ENCODE peak calls at places on chromosomes 5 and 9, in four cellular contexts. B is foreskin fibroblast, Q is fibroblast of lung, V is mammary epithelial cell. O is an unnamed sample.

GRCh38 chr5:124584991-124585715 is 161.3 kb downstream of the ZNF608 start:
- DNase-seq in B (no peak), Q (no peak), V (peak; percentile 30), O (no peak)

GRCh38 chr5:99815-100214 is 7.8 kb downstream of the PLEKHG4B start:
- DNase-seq in B (no peak), Q (no peak), V (no peak), O (no peak)

GRCh38 chr5:72860499-72860898 is 44.0 kb downstream of the TNPO1 start:
- DNase-seq in B (peak; percentile 59), Q (peak; percentile 82), V (no peak), O (peak; percentile 8)

GRCh38 chr9:126612329-126612812 is 1.4 kb upstream of the LMX1B start:
- DNase-seq in B (no peak), Q (no peak), V (no peak), O (no peak)

GRCh38 chr9:33340186-33340585 is 49.9 kb downstream of the NFX1 start:
- DNase-seq in B (no peak), Q (no peak), V (no peak), O (no peak)

GRCh38 chr9:6564370-6564769 is 81.2 kb downstream of the GLDC start:
- DNase-seq in B (peak; percentile 28), Q (peak; percentile 64), V (no peak), O (no peak)

GRCh38 chr5:158165647-158166046 is 306.7 kb upstream of the CLINT1 start:
- DNase-seq in B (no peak), Q (no peak), V (no peak), O (no peak)

GRCh38 chr9:95316794-95317118 is 753 bp downstream of the FANCC start:
- DNase-seq in B (peak; percentile 70), Q (peak; percentile 72), V (peak; percentile 75), O (no peak)

GRCh38 chr5:141915881-141916336 is 7.8 kb upstream of the DELE1 start:
- DNase-seq in B (no peak), Q (no peak), V (no peak), O (no peak)

GRCh38 chr5:172837640-172838039 is 3.6 kb downstream of the ERGIC1 start:
- DNase-seq in B (no peak), Q (no peak), V (no peak), O (no peak)

GRCh38 chr5:71891856-71892255 is 172.8 kb downstream of the CARTPT start:
- DNase-seq in B (peak; percentile 38), Q (peak; percentile 63), V (peak; percentile 34), O (no peak)

DNA sequence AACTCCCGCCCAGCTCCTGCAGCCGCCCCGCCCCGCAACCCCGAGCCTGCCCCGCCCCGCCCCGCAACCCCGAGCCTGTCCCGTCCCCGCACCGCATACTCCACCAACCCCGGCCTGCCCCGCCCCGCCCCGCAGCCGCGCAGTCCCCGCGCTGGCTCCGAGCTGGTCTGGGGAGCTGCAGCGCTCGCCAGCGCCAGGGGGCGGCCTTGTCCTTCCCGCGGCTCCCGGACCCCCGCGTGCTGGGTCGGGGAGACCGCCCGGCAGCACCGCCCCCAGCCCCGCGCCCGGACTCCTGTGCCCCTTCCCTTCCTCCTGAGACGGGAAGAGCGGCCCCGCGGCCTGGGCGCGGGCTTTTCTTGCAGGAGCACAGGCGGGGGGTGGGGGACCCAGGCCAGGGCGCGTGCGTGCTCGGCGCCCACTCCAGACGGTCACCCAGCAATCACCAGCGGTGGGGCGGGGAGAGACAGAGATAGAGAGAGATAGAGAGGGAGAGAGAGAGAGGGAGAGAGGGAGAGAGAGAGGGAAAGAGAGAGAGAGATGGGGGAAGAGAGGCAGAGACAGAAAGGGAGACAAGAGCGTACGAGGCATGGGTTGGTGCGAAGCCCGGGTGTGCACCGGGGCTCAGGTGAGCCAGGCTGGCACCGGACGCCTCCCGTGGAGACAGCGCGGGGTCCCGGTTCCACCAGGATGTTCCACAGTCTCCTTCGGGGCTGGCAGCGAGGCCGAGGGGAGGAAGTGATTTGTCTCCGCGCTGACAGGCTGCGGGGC is 14.7 kb upstream of the TMEM250 start:
- DNase-seq in B (peak; percentile 59), Q (peak; percentile 25), V (no peak), O (no peak)
- H3K4me3 ChIP-seq in B (peak overlapping the region; percentile 11), Q (no peak overlapping the region), V (peak overlapping the region; percentile 23), O (peak overlapping the region; percentile 41)

DNA sequence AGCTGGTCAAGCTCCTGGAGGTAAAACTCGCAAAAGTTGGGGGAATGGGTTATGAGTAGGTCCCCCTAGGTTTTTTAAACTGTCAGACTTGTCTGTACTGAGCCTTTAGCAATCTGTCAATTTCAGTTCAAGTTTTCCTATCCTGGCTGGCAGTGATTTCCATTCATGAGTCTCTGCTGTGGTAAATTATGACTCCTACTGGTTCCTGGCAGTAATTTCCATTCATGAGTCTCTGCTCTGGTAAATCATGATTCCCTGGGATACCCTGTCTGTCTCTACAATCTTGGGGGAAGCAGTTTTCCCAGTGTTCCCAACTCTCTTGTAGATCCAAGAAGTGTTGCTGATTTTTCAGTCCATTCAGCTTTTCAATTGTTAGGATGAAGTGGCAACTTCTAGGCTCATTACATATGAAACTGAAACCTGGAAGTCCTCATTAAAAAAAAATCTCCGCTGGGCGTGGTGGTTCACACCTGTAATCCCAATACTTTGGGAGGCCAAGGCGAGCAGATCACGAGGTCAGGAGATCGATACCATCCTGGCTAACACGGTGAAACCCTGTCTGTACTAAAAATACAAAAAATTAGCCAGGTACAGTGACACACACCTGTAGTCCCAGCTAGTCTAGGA is 91.3 kb upstream of the GPBP1 start:
- DNase-seq in B (peak; percentile 16), Q (no peak), V (peak; percentile 35), O (no peak)
- TF ChIP-seq CTCF in B (peak; percentile 15), Q (peak; percentile 20), V (peak; percentile 67), O (peak; percentile 34)

DNA sequence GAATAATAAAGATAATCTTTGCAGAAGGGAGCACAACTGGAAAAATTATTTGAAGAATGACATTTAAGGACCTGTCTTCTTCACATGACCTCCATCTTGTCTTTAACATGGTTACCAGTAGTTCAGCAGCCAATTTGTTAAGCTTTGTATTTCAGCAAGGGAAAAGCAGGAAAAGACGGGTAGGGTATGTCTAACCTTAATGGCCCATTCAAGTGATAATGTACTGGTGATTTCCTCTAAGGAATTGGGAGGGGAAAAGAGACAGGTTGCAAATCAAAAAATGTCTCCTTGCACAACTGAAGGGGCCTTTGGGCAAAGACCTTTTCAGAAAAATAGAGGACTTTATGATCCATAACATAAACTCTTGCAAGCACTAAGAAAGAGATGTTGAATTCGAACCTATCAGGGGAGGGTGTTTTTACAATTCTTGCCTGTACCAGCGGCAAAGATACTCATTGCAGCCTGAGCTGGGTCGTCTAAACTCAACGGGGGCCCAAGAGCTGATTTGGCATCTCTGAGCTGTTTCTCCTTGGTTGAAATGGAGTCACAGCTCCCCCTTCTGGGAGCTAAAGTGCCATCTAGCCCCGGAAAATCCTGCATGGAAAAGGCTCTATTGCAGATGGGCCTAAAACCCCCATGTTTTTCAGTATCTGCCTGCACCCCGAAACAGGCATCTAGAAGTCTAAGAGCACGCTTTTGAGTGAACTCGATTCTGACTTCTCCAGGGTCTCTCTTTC is 3.8 kb downstream of the BRINP1 start:
- DNase-seq in B (peak; percentile 14), Q (peak; percentile 23), V (peak; percentile 40), O (no peak)
- H3K4me3 ChIP-seq in B (no peak overlapping the region), Q (no peak overlapping the region), V (no peak overlapping the region), O (no peak overlapping the region)

DNA sequence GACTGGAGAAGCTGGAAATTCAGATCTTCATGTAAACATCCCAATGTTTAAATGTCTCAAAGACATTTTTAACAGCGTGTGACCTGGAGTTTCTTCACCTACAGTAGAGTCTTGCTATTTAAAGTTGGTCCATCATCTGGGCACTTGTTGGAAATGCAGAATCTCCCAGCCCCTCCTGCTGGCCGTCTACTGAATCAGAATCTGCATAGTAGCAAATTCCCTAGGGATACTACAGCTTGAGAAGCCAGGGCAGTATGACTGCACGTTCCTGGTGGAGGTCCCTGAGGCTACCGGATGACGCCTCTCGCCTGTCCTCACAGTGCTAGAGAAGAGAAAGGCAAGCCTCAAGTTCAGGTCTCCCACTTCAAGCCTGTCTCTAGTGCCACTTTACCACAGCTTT is 15.7 kb downstream of the SAP30L start:
- DNase-seq in B (peak; percentile 56), Q (no peak), V (no peak), O (no peak)
- TF ChIP-seq CTCF in B (peak; percentile 22), Q (no peak), V (peak; percentile 25), O (peak; percentile 47)

O was measured in AG04450.